ENCODE peak calls at places on chromosomes 4 and X, in eight cellular contexts. One of them, this sample, is unnamed.

GRCh38 chr4:135770505-135770904 is 1568.9 kb upstream of the PABPC4L start:
- DNase-seq in fibroblast of lung: no peak
- DNase-seq in cerebellum: no peak
- DNase-seq in right atrium auricular region: no peak
- DNase-seq in NCI-H1694: no peak
- DNase-seq in RPMI7951: no peak
- DNase-seq in activated naive CD4-positive, alpha-beta T cell treated with Interleukin-2 at 50 U/mL for 16 hours: no peak
- DNase-seq in AG09319: no peak
- DNase-seq in this sample: no peak

GRCh38 chrX:71292669-71293379 is 8.7 kb upstream of the ITGB1BP2 start:
- DNase-seq in fibroblast of lung: peak
- DNase-seq in cerebellum: no peak
- DNase-seq in right atrium auricular region: no peak
- DNase-seq in NCI-H1694: no peak
- DNase-seq in RPMI7951: peak
- DNase-seq in activated naive CD4-positive, alpha-beta T cell treated with Interleukin-2 at 50 U/mL for 16 hours: no peak
- DNase-seq in AG09319: no peak
- DNase-seq in this sample: no peak

GRCh38 chrX:46574337-46574940 is 874 bp downstream of the CHST7 start:
- DNase-seq in fibroblast of lung: peak
- DNase-seq in cerebellum: no peak
- DNase-seq in right atrium auricular region: no peak
- DNase-seq in NCI-H1694: no peak
- DNase-seq in RPMI7951: no peak
- DNase-seq in activated naive CD4-positive, alpha-beta T cell treated with Interleukin-2 at 50 U/mL for 16 hours: peak
- DNase-seq in AG09319: no peak
- DNase-seq in this sample: no peak

GRCh38 chr4:152850377-152850776 is 70.6 kb downstream of the ARFIP1 start:
- DNase-seq in fibroblast of lung: peak
- DNase-seq in cerebellum: no peak
- DNase-seq in right atrium auricular region: no peak
- DNase-seq in NCI-H1694: no peak
- DNase-seq in RPMI7951: peak
- DNase-seq in activated naive CD4-positive, alpha-beta T cell treated with Interleukin-2 at 50 U/mL for 16 hours: peak
- DNase-seq in AG09319: no peak
- DNase-seq in this sample: no peak

GRCh38 chr4:105155426-105155825 is 8.8 kb downstream of the TET2 start:
- DNase-seq in fibroblast of lung: peak
- DNase-seq in cerebellum: no peak
- DNase-seq in right atrium auricular region: no peak
- DNase-seq in NCI-H1694: no peak
- DNase-seq in RPMI7951: no peak
- DNase-seq in activated naive CD4-positive, alpha-beta T cell treated with Interleukin-2 at 50 U/mL for 16 hours: no peak
- DNase-seq in AG09319: no peak
- DNase-seq in this sample: no peak

GRCh38 chr4:118344801-118345200 is 8.0 kb downstream of the PRSS12 start:
- DNase-seq in fibroblast of lung: no peak
- DNase-seq in cerebellum: no peak
- DNase-seq in right atrium auricular region: no peak
- DNase-seq in NCI-H1694: no peak
- DNase-seq in RPMI7951: no peak
- DNase-seq in activated naive CD4-positive, alpha-beta T cell treated with Interleukin-2 at 50 U/mL for 16 hours: no peak
- DNase-seq in AG09319: no peak
- DNase-seq in this sample: no peak

GRCh38 chrX:149036086-149036485 is 469.0 kb downstream of the IDS start:
- DNase-seq in fibroblast of lung: no peak
- DNase-seq in cerebellum: no peak
- DNase-seq in right atrium auricular region: no peak
- DNase-seq in NCI-H1694: no peak
- DNase-seq in RPMI7951: no peak
- DNase-seq in activated naive CD4-positive, alpha-beta T cell treated with Interleukin-2 at 50 U/mL for 16 hours: no peak
- DNase-seq in AG09319: no peak
- DNase-seq in this sample: no peak

GRCh38 chr4:11028334-11028733 is 343.8 kb upstream of the CLNK start:
- DNase-seq in fibroblast of lung: no peak
- DNase-seq in cerebellum: no peak
- DNase-seq in right atrium auricular region: no peak
- DNase-seq in NCI-H1694: no peak
- DNase-seq in RPMI7951: no peak
- DNase-seq in activated naive CD4-positive, alpha-beta T cell treated with Interleukin-2 at 50 U/mL for 16 hours: no peak
- DNase-seq in AG09319: no peak
- DNase-seq in this sample: no peak

GRCh38 chr4:24930136-24930535 is 17.3 kb upstream of the CCDC149 start:
- DNase-seq in fibroblast of lung: peak
- DNase-seq in cerebellum: no peak
- DNase-seq in right atrium auricular region: no peak
- DNase-seq in NCI-H1694: no peak
- DNase-seq in RPMI7951: no peak
- DNase-seq in activated naive CD4-positive, alpha-beta T cell treated with Interleukin-2 at 50 U/mL for 16 hours: no peak
- DNase-seq in AG09319: peak
- DNase-seq in this sample: no peak

GRCh38 chr4:128787509-128788311 is 21.8 kb upstream of the JADE1 start:
- DNase-seq in fibroblast of lung: peak
- DNase-seq in cerebellum: no peak
- DNase-seq in right atrium auricular region: no peak
- DNase-seq in NCI-H1694: no peak
- DNase-seq in RPMI7951: no peak
- DNase-seq in activated naive CD4-positive, alpha-beta T cell treated with Interleukin-2 at 50 U/mL for 16 hours: no peak
- DNase-seq in AG09319: no peak
- DNase-seq in this sample: no peak

GRCh38 chrX:33434256-33435092 is 223.1 kb upstream of the DMD start:
- DNase-seq in fibroblast of lung: peak
- DNase-seq in cerebellum: peak
- DNase-seq in right atrium auricular region: peak
- DNase-seq in NCI-H1694: peak
- DNase-seq in RPMI7951: peak
- DNase-seq in activated naive CD4-positive, alpha-beta T cell treated with Interleukin-2 at 50 U/mL for 16 hours: peak
- DNase-seq in AG09319: peak
- DNase-seq in this sample: peak

GRCh38 chrX:123713434-123713833 is 19.4 kb downstream of the THOC2 start:
- DNase-seq in fibroblast of lung: no peak
- DNase-seq in cerebellum: no peak
- DNase-seq in right atrium auricular region: no peak
- DNase-seq in NCI-H1694: no peak
- DNase-seq in RPMI7951: no peak
- DNase-seq in activated naive CD4-positive, alpha-beta T cell treated with Interleukin-2 at 50 U/mL for 16 hours: no peak
- DNase-seq in AG09319: no peak
- DNase-seq in this sample: no peak

GRCh38 chr4:74098628-74098995 is 383 bp downstream of the CXCL2 start:
- DNase-seq in fibroblast of lung: no peak
- DNase-seq in cerebellum: no peak
- DNase-seq in right atrium auricular region: no peak
- DNase-seq in NCI-H1694: no peak
- DNase-seq in RPMI7951: no peak
- DNase-seq in activated naive CD4-positive, alpha-beta T cell treated with Interleukin-2 at 50 U/mL for 16 hours: no peak
- DNase-seq in AG09319: no peak
- DNase-seq in this sample: no peak

GRCh38 chr4:38678078-38678477 is 14.1 kb downstream of the KLF3 start:
- DNase-seq in fibroblast of lung: peak
- DNase-seq in cerebellum: no peak
- DNase-seq in right atrium auricular region: no peak
- DNase-seq in NCI-H1694: no peak
- DNase-seq in RPMI7951: peak
- DNase-seq in activated naive CD4-positive, alpha-beta T cell treated with Interleukin-2 at 50 U/mL for 16 hours: no peak
- DNase-seq in AG09319: peak
- DNase-seq in this sample: no peak

GRCh38 chr4:107689912-107690587 is 30.0 kb downstream of the PAPSS1 start:
- DNase-seq in fibroblast of lung: peak
- DNase-seq in cerebellum: no peak
- DNase-seq in right atrium auricular region: no peak
- DNase-seq in NCI-H1694: no peak
- DNase-seq in RPMI7951: peak
- DNase-seq in activated naive CD4-positive, alpha-beta T cell treated with Interleukin-2 at 50 U/mL for 16 hours: no peak
- DNase-seq in AG09319: no peak
- DNase-seq in this sample: no peak

GRCh38 chrX:17944833-17945497 is 83.9 kb upstream of the RAI2 start:
- DNase-seq in fibroblast of lung: no peak
- DNase-seq in cerebellum: no peak
- DNase-seq in right atrium auricular region: no peak
- DNase-seq in NCI-H1694: peak
- DNase-seq in RPMI7951: peak
- DNase-seq in activated naive CD4-positive, alpha-beta T cell treated with Interleukin-2 at 50 U/mL for 16 hours: no peak
- DNase-seq in AG09319: no peak
- DNase-seq in this sample: peak

GRCh38 chr4:37244583-37245390 is at the start of gene NWD2:
- DNase-seq in fibroblast of lung: peak
- DNase-seq in cerebellum: no peak
- DNase-seq in right atrium auricular region: no peak
- DNase-seq in NCI-H1694: no peak
- DNase-seq in RPMI7951: no peak
- DNase-seq in activated naive CD4-positive, alpha-beta T cell treated with Interleukin-2 at 50 U/mL for 16 hours: no peak
- DNase-seq in AG09319: no peak
- DNase-seq in this sample: peak

GRCh38 chr4:30720021-30720655 is at the start of gene PCDH7:
- DNase-seq in fibroblast of lung: peak
- DNase-seq in cerebellum: no peak
- DNase-seq in right atrium auricular region: no peak
- DNase-seq in NCI-H1694: no peak
- DNase-seq in RPMI7951: peak
- DNase-seq in activated naive CD4-positive, alpha-beta T cell treated with Interleukin-2 at 50 U/mL for 16 hours: no peak
- DNase-seq in AG09319: no peak
- DNase-seq in this sample: peak

GRCh38 chr4:3483471-3483921 is 20.4 kb downstream of the DOK7 start:
- DNase-seq in fibroblast of lung: peak
- DNase-seq in cerebellum: no peak
- DNase-seq in right atrium auricular region: peak
- DNase-seq in NCI-H1694: no peak
- DNase-seq in RPMI7951: peak
- DNase-seq in activated naive CD4-positive, alpha-beta T cell treated with Interleukin-2 at 50 U/mL for 16 hours: no peak
- DNase-seq in AG09319: no peak
- DNase-seq in this sample: no peak

GRCh38 chr4:184653650-184654049 is 4.1 kb downstream of the PRIMPOL start:
- DNase-seq in fibroblast of lung: peak
- DNase-seq in cerebellum: no peak
- DNase-seq in right atrium auricular region: no peak
- DNase-seq in NCI-H1694: no peak
- DNase-seq in RPMI7951: peak
- DNase-seq in activated naive CD4-positive, alpha-beta T cell treated with Interleukin-2 at 50 U/mL for 16 hours: no peak
- DNase-seq in AG09319: no peak
- DNase-seq in this sample: no peak

GRCh38 chrX:15943393-15943792 is 88.8 kb upstream of the AP1S2 start:
- DNase-seq in fibroblast of lung: no peak
- DNase-seq in cerebellum: no peak
- DNase-seq in right atrium auricular region: no peak
- DNase-seq in NCI-H1694: no peak
- DNase-seq in RPMI7951: no peak
- DNase-seq in activated naive CD4-positive, alpha-beta T cell treated with Interleukin-2 at 50 U/mL for 16 hours: no peak
- DNase-seq in AG09319: no peak
- DNase-seq in this sample: no peak

GRCh38 chr4:84738622-84739021 is 155.7 kb downstream of the CDS1 start:
- DNase-seq in fibroblast of lung: no peak
- DNase-seq in cerebellum: no peak
- DNase-seq in right atrium auricular region: no peak
- DNase-seq in NCI-H1694: no peak
- DNase-seq in RPMI7951: no peak
- DNase-seq in activated naive CD4-positive, alpha-beta T cell treated with Interleukin-2 at 50 U/mL for 16 hours: no peak
- DNase-seq in AG09319: no peak
- DNase-seq in this sample: no peak

GRCh38 chrX:132622130-132622529 is 133.3 kb upstream of the MBNL3 start:
- DNase-seq in fibroblast of lung: peak
- DNase-seq in cerebellum: no peak
- DNase-seq in right atrium auricular region: no peak
- DNase-seq in NCI-H1694: no peak
- DNase-seq in RPMI7951: peak
- DNase-seq in activated naive CD4-positive, alpha-beta T cell treated with Interleukin-2 at 50 U/mL for 16 hours: peak
- DNase-seq in AG09319: no peak
- DNase-seq in this sample: no peak

GRCh38 chr4:29581469-29581868 is 1138.7 kb upstream of the PCDH7 start:
- DNase-seq in fibroblast of lung: peak
- DNase-seq in cerebellum: no peak
- DNase-seq in right atrium auricular region: no peak
- DNase-seq in NCI-H1694: no peak
- DNase-seq in RPMI7951: no peak
- DNase-seq in activated naive CD4-positive, alpha-beta T cell treated with Interleukin-2 at 50 U/mL for 16 hours: no peak
- DNase-seq in AG09319: no peak
- DNase-seq in this sample: no peak

GRCh38 chr4:18813771-18814170 is 792.2 kb upstream of the LCORL start:
- DNase-seq in fibroblast of lung: no peak
- DNase-seq in cerebellum: no peak
- DNase-seq in right atrium auricular region: no peak
- DNase-seq in NCI-H1694: no peak
- DNase-seq in RPMI7951: no peak
- DNase-seq in activated naive CD4-positive, alpha-beta T cell treated with Interleukin-2 at 50 U/mL for 16 hours: no peak
- DNase-seq in AG09319: no peak
- DNase-seq in this sample: no peak

GRCh38 chr4:175961604-175962003 is 104.0 kb upstream of the WDR17 start:
- DNase-seq in fibroblast of lung: no peak
- DNase-seq in cerebellum: no peak
- DNase-seq in right atrium auricular region: no peak
- DNase-seq in NCI-H1694: no peak
- DNase-seq in RPMI7951: no peak
- DNase-seq in activated naive CD4-positive, alpha-beta T cell treated with Interleukin-2 at 50 U/mL for 16 hours: no peak
- DNase-seq in AG09319: no peak
- DNase-seq in this sample: no peak

GRCh38 chr4:176654565-176655216 is 138.0 kb downstream of the VEGFC start:
- DNase-seq in fibroblast of lung: peak
- DNase-seq in cerebellum: no peak
- DNase-seq in right atrium auricular region: no peak
- DNase-seq in NCI-H1694: no peak
- DNase-seq in RPMI7951: no peak
- DNase-seq in activated naive CD4-positive, alpha-beta T cell treated with Interleukin-2 at 50 U/mL for 16 hours: no peak
- DNase-seq in AG09319: no peak
- DNase-seq in this sample: no peak

GRCh38 chr4:72446353-72447055 is 122.5 kb downstream of the ADAMTS3 start:
- DNase-seq in fibroblast of lung: peak
- DNase-seq in cerebellum: no peak
- DNase-seq in right atrium auricular region: no peak
- DNase-seq in NCI-H1694: no peak
- DNase-seq in RPMI7951: no peak
- DNase-seq in activated naive CD4-positive, alpha-beta T cell treated with Interleukin-2 at 50 U/mL for 16 hours: no peak
- DNase-seq in AG09319: no peak
- DNase-seq in this sample: no peak

GRCh38 chr4:88807499-88807898 is 109.9 kb upstream of the NAP1L5 start:
- DNase-seq in fibroblast of lung: peak
- DNase-seq in cerebellum: no peak
- DNase-seq in right atrium auricular region: no peak
- DNase-seq in NCI-H1694: no peak
- DNase-seq in RPMI7951: no peak
- DNase-seq in activated naive CD4-positive, alpha-beta T cell treated with Interleukin-2 at 50 U/mL for 16 hours: no peak
- DNase-seq in AG09319: no peak
- DNase-seq in this sample: no peak

GRCh38 chr4:150948069-150948468 is 67.0 kb downstream of the LRBA start:
- DNase-seq in fibroblast of lung: no peak
- DNase-seq in cerebellum: no peak
- DNase-seq in right atrium auricular region: no peak
- DNase-seq in NCI-H1694: no peak
- DNase-seq in RPMI7951: no peak
- DNase-seq in activated naive CD4-positive, alpha-beta T cell treated with Interleukin-2 at 50 U/mL for 16 hours: no peak
- DNase-seq in AG09319: no peak
- DNase-seq in this sample: no peak

GRCh38 chr4:16199132-16199531 is 27.1 kb downstream of the TAPT1 start:
- DNase-seq in fibroblast of lung: peak
- DNase-seq in cerebellum: peak
- DNase-seq in right atrium auricular region: no peak
- DNase-seq in NCI-H1694: no peak
- DNase-seq in RPMI7951: peak
- DNase-seq in activated naive CD4-positive, alpha-beta T cell treated with Interleukin-2 at 50 U/mL for 16 hours: no peak
- DNase-seq in AG09319: no peak
- DNase-seq in this sample: no peak

GRCh38 chr4:186651624-186652023 is 72.0 kb downstream of the FAT1 start:
- DNase-seq in fibroblast of lung: peak
- DNase-seq in cerebellum: peak
- DNase-seq in right atrium auricular region: peak
- DNase-seq in NCI-H1694: no peak
- DNase-seq in RPMI7951: no peak
- DNase-seq in activated naive CD4-positive, alpha-beta T cell treated with Interleukin-2 at 50 U/mL for 16 hours: no peak
- DNase-seq in AG09319: no peak
- DNase-seq in this sample: no peak

GRCh38 chr4:80538276-80538926 is 202.9 kb downstream of the CFAP299 start:
- DNase-seq in fibroblast of lung: peak
- DNase-seq in cerebellum: no peak
- DNase-seq in right atrium auricular region: no peak
- DNase-seq in NCI-H1694: no peak
- DNase-seq in RPMI7951: no peak
- DNase-seq in activated naive CD4-positive, alpha-beta T cell treated with Interleukin-2 at 50 U/mL for 16 hours: no peak
- DNase-seq in AG09319: no peak
- DNase-seq in this sample: no peak

This sample was measured in neuronal stem cell.